ENCODE peak calls at places on chromosomes 11 and 22, in four cellular contexts. G is K562, Z is GM12892, X is H1. P is an unnamed sample.

GRCh38 chr11:9972917-9973504 is 309.1 kb downstream of the SWAP70 start:
- DNase-seq in Z (peak; percentile 26), G (peak; percentile 61), X (no peak), P (peak; percentile 23)

GRCh38 chr11:128463975-128464374 is 123.4 kb downstream of the ETS1 start:
- DNase-seq in X (no peak), Z (no peak), G (no peak), P (no peak)

GRCh38 chr11:38577769-38578168 is 1979.7 kb upstream of the RAG2 start:
- DNase-seq in G (no peak), Z (no peak), X (no peak), P (no peak)

GRCh38 chr22:42856179-42856864 is 751 bp downstream of the ARFGAP3 start:
- DNase-seq in Z (peak; percentile 60), X (no peak), G (peak; percentile 51), P (peak; percentile 37)

GRCh38 chr11:28521075-28521474 is 412.9 kb downstream of the METTL15 start:
- DNase-seq in Z (no peak), G (no peak), X (no peak), P (no peak)

GRCh38 chr11:124983674-124984511 is 29.9 kb downstream of the CCDC15 start:
- DNase-seq in G (no peak), Z (no peak), X (no peak), P (no peak)

GRCh38 chr11:96188625-96189006 is 154.4 kb downstream of the MAML2 start:
- DNase-seq in Z (no peak), X (no peak), G (peak; percentile 12), P (no peak)

GRCh38 chr22:33666249-33666648 is 254.0 kb downstream of the LARGE1 start:
- DNase-seq in X (no peak), Z (no peak), G (no peak), P (no peak)

GRCh38 chr11:40290031-40290650 is 1169.3 kb downstream of the LRRC4C start:
- DNase-seq in X (no peak), Z (no peak), G (no peak), P (no peak)

GRCh38 chr22:35615156-35615555 is 2.0 kb downstream of the MB start:
- DNase-seq in X (no peak), G (no peak), Z (no peak), P (no peak)

GRCh38 chr22:49733631-49734030 is 94.0 kb downstream of the BRD1 start:
- DNase-seq in X (no peak), G (no peak), Z (no peak), P (no peak)

GRCh38 chr11:60797846-60798630 is 12.9 kb downstream of the MS4A10 start:
- DNase-seq in G (no peak), Z (no peak), X (no peak), P (no peak)

GRCh38 chr11:120431633-120432032 is 79.9 kb upstream of the GRIK4 start:
- DNase-seq in Z (no peak), G (peak; percentile 41), X (no peak), P (no peak)

GRCh38 chr11:803770-804598 is 1.0 kb downstream of the PIDD1 start:
- DNase-seq in G (no peak), X (no peak), Z (no peak), P (no peak)

GRCh38 chr11:60378359-60378758 is at the start of gene MS4A7:
- DNase-seq in X (no peak), G (no peak), Z (peak; percentile 32), P (peak; percentile 42)

GRCh38 chr11:117914398-117914761 is 14.8 kb downstream of the TMPRSS13 start:
- DNase-seq in Z (no peak), X (no peak), G (no peak), P (no peak)

GRCh38 chr11:66070604-66071325 is 693 bp downstream of the PACS1 start:
- DNase-seq in X (no peak), G (peak; percentile 52), Z (peak; percentile 40), P (no peak)

GRCh38 chr11:8370812-8371515 is 107.3 kb upstream of the LMO1 start:
- DNase-seq in X (no peak), Z (no peak), G (no peak), P (no peak)

GRCh38 chr22:41983516-41983915 is 14.3 kb downstream of the SEPTIN3 start:
- DNase-seq in G (no peak), X (no peak), Z (no peak), P (no peak)

GRCh38 chr11:103673773-103674172 is 362.7 kb upstream of the DDI1 start:
- DNase-seq in Z (no peak), X (no peak), G (no peak), P (no peak)

GRCh38 chr22:49193348-49193747 is 634.3 kb downstream of the BRD1 start:
- DNase-seq in X (no peak), G (no peak), Z (no peak), P (no peak)

GRCh38 chr11:1308745-1309497 is 511 bp downstream of the TOLLIP start:
- DNase-seq in Z (no peak), X (no peak), G (no peak), P (no peak)

GRCh38 chr11:33949201-33949913 is 57.5 kb upstream of the LMO2 start:
- DNase-seq in X (no peak), Z (no peak), G (no peak), P (no peak)

GRCh38 chr22:29331213-29331612 is 15.7 kb upstream of the RASL10A start:
- DNase-seq in Z (no peak), X (no peak), G (no peak), P (no peak)

GRCh38 chr11:108534274-108534882 is 36.2 kb upstream of the POGLUT3 start:
- DNase-seq in X (no peak), Z (no peak), G (no peak), P (no peak)

GRCh38 chr11:107928767-107929507 is 689 bp downstream of the RAB39A start:
- DNase-seq in X (no peak), G (no peak), Z (no peak), P (no peak)

GRCh38 chr11:120142072-120142423 is 4.1 kb upstream of the TRIM29 start:
- DNase-seq in G (no peak), Z (no peak), X (no peak), P (no peak)

GRCh38 chr11:1131033-1131911 is 26.5 kb upstream of the MUC5AC start:
- DNase-seq in G (no peak), Z (no peak), X (no peak), P (no peak)

GRCh38 chr22:27046126-27046525 is 388.7 kb downstream of the MIAT start:
- DNase-seq in G (no peak), Z (no peak), X (no peak), P (no peak)

GRCh38 chr11:73198677-73199076 is 19.4 kb upstream of the P2RY2 start:
- DNase-seq in G (no peak), Z (no peak), X (no peak), P (no peak)
- TF ChIP-seq TAF1 in G (no peak), Z (no peak), X (no peak), P (no peak)

GRCh38 chr11:32094931-32095330 is 4.1 kb downstream of the RCN1 start:
- DNase-seq in Z (no peak), G (no peak), X (no peak), P (no peak)
- TF ChIP-seq POLR2A in Z (no peak), G (no peak), X (no peak), P (no peak)

DNA sequence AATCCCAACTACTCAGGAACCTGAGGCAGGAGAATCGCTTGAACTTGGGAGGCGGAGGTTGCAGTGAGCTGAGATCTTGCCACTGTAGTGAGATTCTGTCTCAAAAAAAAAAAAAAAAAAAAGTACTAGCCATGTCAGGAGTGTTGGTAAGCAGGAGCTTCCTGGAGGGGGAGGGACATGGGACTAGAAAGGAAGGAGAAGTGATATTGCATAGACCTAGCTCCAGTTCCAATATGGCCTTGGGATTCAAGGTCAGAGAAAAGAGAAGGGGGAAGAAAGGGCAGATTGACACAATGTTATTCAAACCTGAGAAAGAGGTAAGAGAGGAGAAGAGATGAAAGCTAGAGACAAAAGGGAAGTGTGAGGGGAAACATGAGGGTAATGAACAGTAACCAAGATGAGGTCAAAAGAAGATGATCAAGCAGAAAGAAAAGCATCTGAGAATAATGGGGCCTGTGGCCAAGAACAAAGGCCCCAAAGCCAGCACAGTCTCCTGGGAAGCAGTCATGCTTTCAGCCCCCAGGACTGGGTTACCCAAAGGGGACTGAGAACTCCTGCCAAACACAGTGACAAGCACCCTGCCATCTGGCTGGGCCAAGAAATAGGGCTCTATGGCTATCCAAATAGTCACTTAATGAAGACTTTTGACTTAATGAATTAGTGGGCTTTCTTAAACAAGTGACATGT is 51.7 kb upstream of the FTH1 start:
- DNase-seq in X (no peak), Z (no peak), G (no peak), P (no peak)
- TF ChIP-seq TAF1 in X (no peak), Z (no peak), G (no peak), P (no peak)

DNA sequence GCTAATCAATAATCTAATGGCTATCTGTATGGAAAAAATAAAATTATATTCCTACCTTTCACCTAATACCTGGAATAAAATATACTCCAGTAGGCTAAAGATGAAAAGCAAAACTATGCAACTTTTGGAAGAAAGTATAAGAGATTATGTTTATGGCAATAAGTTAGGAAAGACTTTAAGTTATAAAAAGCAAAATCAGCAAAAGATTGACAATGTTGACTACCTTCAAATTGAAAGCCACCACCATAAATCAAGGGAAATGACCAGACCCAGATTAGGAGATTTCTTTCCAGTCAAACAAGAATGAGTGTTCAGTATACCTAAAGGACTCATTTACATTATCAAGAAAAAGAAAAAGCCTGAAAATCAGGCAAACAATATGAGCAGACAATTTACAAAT is 159.1 kb upstream of the ZBED5 start:
- DNase-seq in Z (no peak), X (no peak), G (no peak), P (no peak)
- TF ChIP-seq POLR2A in Z (no peak), X (no peak), G (no peak), P (no peak)

DNA sequence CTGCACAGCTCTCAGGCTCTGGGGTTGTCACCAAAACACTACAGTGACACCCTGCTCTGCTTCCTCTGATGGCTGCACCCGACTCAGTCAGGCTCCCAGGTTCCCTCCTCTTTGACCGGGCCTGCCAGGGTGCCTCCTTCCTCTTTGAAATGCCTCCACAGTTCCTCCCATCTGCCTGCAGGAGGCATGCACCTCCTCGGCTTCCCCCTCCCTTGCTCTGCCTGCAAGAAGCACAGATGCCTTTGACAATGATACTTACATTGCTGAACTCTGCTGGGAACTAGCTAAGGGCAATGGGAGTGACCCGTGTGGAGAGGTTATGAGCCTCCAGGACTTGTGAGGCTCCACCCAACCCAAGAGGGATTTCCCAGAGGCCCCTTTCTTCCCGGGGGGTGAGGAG is 674.1 kb downstream of the OPCML start:
- DNase-seq in Z (no peak), G (no peak), X (peak; percentile 64), P (no peak)
- TF ChIP-seq TAF1 in Z (no peak), G (no peak), X (no peak), P (no peak)

P was measured in GM12891.